ENCODE peak calls at places on chromosomes 16 and 17, in five cellular contexts. One of them, this sample, is unnamed.

GRCh38 chr17:77233635-77234334 is 93.0 kb downstream of the SEC14L1 start:
- DNase-seq in activated naive CD4-positive, alpha-beta T cell: no peak
- DNase-seq in heart left ventricle: no peak
- DNase-seq in H7: no peak
- DNase-seq in NCI-H460: peak
- DNase-seq in this sample: peak

GRCh38 chr17:33125552-33125950 is 133.9 kb downstream of the SPACA3 start:
- DNase-seq in activated naive CD4-positive, alpha-beta T cell: no peak
- DNase-seq in H7: no peak
- DNase-seq in heart left ventricle: no peak
- DNase-seq in NCI-H460: no peak
- DNase-seq in this sample: no peak

GRCh38 chr17:1271441-1271840 is 1.2 kb downstream of the BHLHA9 start:
- DNase-seq in heart left ventricle: no peak
- DNase-seq in NCI-H460: no peak
- DNase-seq in H7: no peak
- DNase-seq in activated naive CD4-positive, alpha-beta T cell: no peak
- DNase-seq in this sample: no peak

GRCh38 chr16:64892843-64893242 is 229.0 kb downstream of the CDH11 start:
- DNase-seq in NCI-H460: no peak
- DNase-seq in heart left ventricle: no peak
- DNase-seq in activated naive CD4-positive, alpha-beta T cell: no peak
- DNase-seq in H7: no peak
- DNase-seq in this sample: no peak

GRCh38 chr17:20173091-20173490 is 163.9 kb downstream of the SPECC1 start:
- DNase-seq in H7: no peak
- DNase-seq in heart left ventricle: no peak
- DNase-seq in NCI-H460: no peak
- DNase-seq in activated naive CD4-positive, alpha-beta T cell: no peak
- DNase-seq in this sample: no peak

GRCh38 chr17:21298056-21298982 is 13.8 kb downstream of the MAP2K3 start:
- DNase-seq in H7: peak
- DNase-seq in activated naive CD4-positive, alpha-beta T cell: no peak
- DNase-seq in heart left ventricle: no peak
- DNase-seq in NCI-H460: no peak
- DNase-seq in this sample: no peak

GRCh38 chr17:61465550-61466237 is 13.5 kb downstream of the TBX4 start:
- DNase-seq in NCI-H460: no peak
- DNase-seq in heart left ventricle: no peak
- DNase-seq in H7: no peak
- DNase-seq in activated naive CD4-positive, alpha-beta T cell: no peak
- DNase-seq in this sample: peak

GRCh38 chr17:45246861-45247428 is 14.9 kb downstream of the SPATA32 start:
- DNase-seq in heart left ventricle: no peak
- DNase-seq in H7: peak
- DNase-seq in activated naive CD4-positive, alpha-beta T cell: no peak
- DNase-seq in NCI-H460: no peak
- DNase-seq in this sample: no peak

GRCh38 chr17:56174421-56174820 is 21.1 kb downstream of the ANKFN1 start:
- DNase-seq in NCI-H460: no peak
- DNase-seq in H7: no peak
- DNase-seq in heart left ventricle: no peak
- DNase-seq in activated naive CD4-positive, alpha-beta T cell: no peak
- DNase-seq in this sample: no peak

GRCh38 chr16:62620259-62620658 is 584.0 kb upstream of the CDH8 start:
- DNase-seq in NCI-H460: no peak
- DNase-seq in heart left ventricle: no peak
- DNase-seq in activated naive CD4-positive, alpha-beta T cell: no peak
- DNase-seq in H7: no peak
- DNase-seq in this sample: no peak

GRCh38 chr16:593807-594206 is 3.9 kb downstream of the RAB40C start:
- DNase-seq in NCI-H460: no peak
- DNase-seq in activated naive CD4-positive, alpha-beta T cell: no peak
- DNase-seq in heart left ventricle: no peak
- DNase-seq in H7: no peak
- DNase-seq in this sample: no peak

GRCh38 chr17:36837616-36838272 is 99.5 kb upstream of the LHX1 start:
- DNase-seq in heart left ventricle: no peak
- DNase-seq in H7: peak
- DNase-seq in NCI-H460: no peak
- DNase-seq in activated naive CD4-positive, alpha-beta T cell: no peak
- DNase-seq in this sample: no peak

GRCh38 chr16:20969386-20969785 is 68.8 kb downstream of the LYRM1 start:
- DNase-seq in H7: no peak
- DNase-seq in activated naive CD4-positive, alpha-beta T cell: no peak
- DNase-seq in NCI-H460: no peak
- DNase-seq in heart left ventricle: no peak
- DNase-seq in this sample: no peak

GRCh38 chr17:27281438-27281837 is 12.5 kb upstream of the WSB1 start:
- DNase-seq in activated naive CD4-positive, alpha-beta T cell: no peak
- DNase-seq in heart left ventricle: no peak
- DNase-seq in NCI-H460: no peak
- DNase-seq in H7: no peak
- DNase-seq in this sample: no peak

GRCh38 chr17:16287563-16288027 is 65.7 kb downstream of the CENPV start:
- DNase-seq in H7: no peak
- DNase-seq in NCI-H460: peak
- DNase-seq in heart left ventricle: peak
- DNase-seq in activated naive CD4-positive, alpha-beta T cell: no peak
- DNase-seq in this sample: no peak

GRCh38 chr17:66493283-66494019 is 191.0 kb downstream of the PRKCA start:
- DNase-seq in heart left ventricle: no peak
- DNase-seq in NCI-H460: no peak
- DNase-seq in H7: no peak
- DNase-seq in activated naive CD4-positive, alpha-beta T cell: no peak
- DNase-seq in this sample: no peak

GRCh38 chr17:45346255-45347015 is 29.6 kb upstream of the MAP3K14 start:
- DNase-seq in H7: no peak
- DNase-seq in heart left ventricle: no peak
- DNase-seq in NCI-H460: no peak
- DNase-seq in activated naive CD4-positive, alpha-beta T cell: no peak
- DNase-seq in this sample: peak

This sample was measured in sigmoid colon.